ENCODE peak calls at places on chromosomes 4 and X, in five cellular contexts. One of them, this sample, is unnamed.

GRCh38 chr4:91590242-91590641 is 713.5 kb upstream of the GRID2 start:
- DNase-seq in T-helper 9 cell: no peak
- DNase-seq in posterior cingulate gyrus: no peak
- DNase-seq in renal cortical epithelial cell: no peak
- DNase-seq in AG04449: no peak
- DNase-seq in this sample: no peak

GRCh38 chr4:14180983-14181601 is 553.6 kb upstream of the BOD1L1 start:
- DNase-seq in renal cortical epithelial cell: peak
- DNase-seq in AG04449: no peak
- DNase-seq in posterior cingulate gyrus: no peak
- DNase-seq in T-helper 9 cell: no peak
- DNase-seq in this sample: no peak

GRCh38 chrX:38618152-38618551 is 56.8 kb downstream of the TSPAN7 start:
- DNase-seq in AG04449: no peak
- DNase-seq in posterior cingulate gyrus: no peak
- DNase-seq in T-helper 9 cell: no peak
- DNase-seq in renal cortical epithelial cell: no peak
- DNase-seq in this sample: no peak

GRCh38 chrX:17860811-17861495 is at the start of gene RAI2:
- DNase-seq in AG04449: no peak
- DNase-seq in posterior cingulate gyrus: peak
- DNase-seq in renal cortical epithelial cell: no peak
- DNase-seq in T-helper 9 cell: no peak
- DNase-seq in this sample: peak

GRCh38 chrX:120604359-120604782 is 470 bp downstream of the MCTS1 start:
- DNase-seq in AG04449: no peak
- DNase-seq in posterior cingulate gyrus: no peak
- DNase-seq in renal cortical epithelial cell: peak
- DNase-seq in T-helper 9 cell: peak
- DNase-seq in this sample: peak

GRCh38 chr4:54499308-54500074 is 158.3 kb upstream of the KIT start:
- DNase-seq in AG04449: peak
- DNase-seq in posterior cingulate gyrus: no peak
- DNase-seq in renal cortical epithelial cell: peak
- DNase-seq in T-helper 9 cell: no peak
- DNase-seq in this sample: no peak

GRCh38 chrX:45517090-45517973 is 316.7 kb upstream of the DIPK2B start:
- DNase-seq in posterior cingulate gyrus: no peak
- DNase-seq in renal cortical epithelial cell: peak
- DNase-seq in AG04449: no peak
- DNase-seq in T-helper 9 cell: no peak
- DNase-seq in this sample: no peak

GRCh38 chrX:67415937-67416336 is 127.9 kb upstream of the AR start:
- DNase-seq in AG04449: no peak
- DNase-seq in renal cortical epithelial cell: no peak
- DNase-seq in T-helper 9 cell: no peak
- DNase-seq in posterior cingulate gyrus: no peak
- DNase-seq in this sample: no peak

GRCh38 chr4:145061325-145061920 is 36.6 kb downstream of the ANAPC10 start:
- DNase-seq in posterior cingulate gyrus: no peak
- DNase-seq in renal cortical epithelial cell: peak
- DNase-seq in AG04449: no peak
- DNase-seq in T-helper 9 cell: no peak
- DNase-seq in this sample: no peak

GRCh38 chrX:120768681-120769080 is 107.0 kb downstream of the CT47B1 start:
- DNase-seq in posterior cingulate gyrus: no peak
- DNase-seq in renal cortical epithelial cell: peak
- DNase-seq in AG04449: no peak
- DNase-seq in T-helper 9 cell: no peak
- DNase-seq in this sample: no peak

GRCh38 chr4:35063171-35063570 is 1181.1 kb downstream of the ARAP2 start:
- DNase-seq in renal cortical epithelial cell: no peak
- DNase-seq in posterior cingulate gyrus: no peak
- DNase-seq in T-helper 9 cell: no peak
- DNase-seq in AG04449: no peak
- DNase-seq in this sample: no peak

GRCh38 chr4:148207074-148207473 is 235.1 kb downstream of the NR3C2 start:
- DNase-seq in renal cortical epithelial cell: no peak
- DNase-seq in AG04449: no peak
- DNase-seq in T-helper 9 cell: no peak
- DNase-seq in posterior cingulate gyrus: no peak
- DNase-seq in this sample: no peak

GRCh38 chr4:101157415-101158135 is 189.8 kb downstream of the PPP3CA start:
- DNase-seq in AG04449: no peak
- DNase-seq in T-helper 9 cell: no peak
- DNase-seq in posterior cingulate gyrus: no peak
- DNase-seq in renal cortical epithelial cell: no peak
- DNase-seq in this sample: no peak

GRCh38 chrX:121894756-121895155 is 847.3 kb downstream of the GLUD2 start:
- DNase-seq in posterior cingulate gyrus: no peak
- DNase-seq in T-helper 9 cell: no peak
- DNase-seq in AG04449: no peak
- DNase-seq in renal cortical epithelial cell: no peak
- DNase-seq in this sample: no peak

GRCh38 chrX:41167888-41168287 is 82.6 kb downstream of the USP9X start:
- DNase-seq in AG04449: no peak
- DNase-seq in T-helper 9 cell: no peak
- DNase-seq in renal cortical epithelial cell: peak
- DNase-seq in posterior cingulate gyrus: no peak
- DNase-seq in this sample: no peak

GRCh38 chrX:68196939-68197791 is 236.1 kb downstream of the OPHN1 start:
- DNase-seq in renal cortical epithelial cell: peak
- DNase-seq in T-helper 9 cell: peak
- DNase-seq in AG04449: no peak
- DNase-seq in posterior cingulate gyrus: peak
- DNase-seq in this sample: no peak

GRCh38 chr4:85084371-85085170 is 118.1 kb upstream of the WDFY3 start:
- DNase-seq in posterior cingulate gyrus: peak
- DNase-seq in AG04449: peak
- DNase-seq in T-helper 9 cell: no peak
- DNase-seq in renal cortical epithelial cell: peak
- DNase-seq in this sample: no peak

GRCh38 chrX:45850197-45850774 is 649.6 kb upstream of the DIPK2B start:
- DNase-seq in posterior cingulate gyrus: no peak
- DNase-seq in renal cortical epithelial cell: no peak
- DNase-seq in T-helper 9 cell: peak
- DNase-seq in AG04449: no peak
- DNase-seq in this sample: no peak

GRCh38 chr4:73740353-73740778 is at the start of gene CXCL8:
- DNase-seq in renal cortical epithelial cell: peak
- DNase-seq in AG04449: no peak
- DNase-seq in T-helper 9 cell: no peak
- DNase-seq in posterior cingulate gyrus: no peak
- DNase-seq in this sample: no peak

GRCh38 chr4:98851806-98852205 is 77.1 kb downstream of the EIF4E start:
- DNase-seq in posterior cingulate gyrus: no peak
- DNase-seq in AG04449: peak
- DNase-seq in renal cortical epithelial cell: no peak
- DNase-seq in T-helper 9 cell: no peak
- DNase-seq in this sample: no peak

GRCh38 chr4:113474017-113474416 is 287.5 kb downstream of the CAMK2D start:
- DNase-seq in AG04449: peak
- DNase-seq in T-helper 9 cell: no peak
- DNase-seq in renal cortical epithelial cell: peak
- DNase-seq in posterior cingulate gyrus: no peak
- DNase-seq in this sample: no peak

This sample was measured in T follicular helper cell.